ENCODE peak calls at places on chromosomes 2 and 18, in ten cellular contexts. B, R, K, J, Z, W, H, F, U and V are unnamed samples.

GRCh38 chr2:233439191-233439590 is 84.9 kb downstream of the DGKD start:
- DNase-seq in K (peak; percentile 37), J (no peak), H (no peak), B (peak; percentile 29), F (peak; percentile 19), R (no peak), W (no peak), Z (no peak), U (no peak), V (peak; percentile 69)

GRCh38 chr18:7830468-7830867 is 263.4 kb downstream of the PTPRM start:
- DNase-seq in W (no peak), H (peak; percentile 48), B (no peak), Z (no peak), K (no peak), F (no peak), R (no peak), J (no peak), U (no peak), V (no peak)

GRCh38 chr2:27954771-27955384 is 64.3 kb downstream of the BABAM2 start:
- DNase-seq in B (peak; percentile 37), J (peak; percentile 96), K (no peak), R (no peak), U (peak; percentile 81), Z (peak; percentile 62), F (no peak), H (no peak), W (no peak), V (peak; percentile 22)

GRCh38 chr2:188725981-188726380 is 248.2 kb upstream of the COL3A1 start:
- DNase-seq in H (peak; percentile 41), B (no peak), U (no peak), Z (no peak), R (no peak), J (no peak), K (no peak), W (no peak), F (no peak), V (no peak)

GRCh38 chr2:199455533-199456382 is 2.0 kb downstream of the SATB2 start:
- DNase-seq in R (no peak), H (peak; percentile 91), W (peak; percentile 46), K (peak; percentile 68), F (no peak), J (no peak), B (peak; percentile 78), U (no peak), Z (peak; percentile 28), V (no peak)

GRCh38 chr2:169010633-169011460 is 20.3 kb downstream of the ABCB11 start:
- DNase-seq in U (no peak), Z (no peak), B (no peak), W (no peak), H (no peak), J (no peak), F (no peak), K (no peak), R (no peak), V (no peak)

GRCh38 chr2:20578895-20579825 is 71.7 kb downstream of the HS1BP3 start:
- DNase-seq in K (peak; percentile 64), R (no peak), F (peak; percentile 55), H (peak; percentile 23), B (peak; percentile 59), U (peak; percentile 92), W (no peak), J (peak; percentile 81), Z (peak; percentile 93), V (peak; percentile 94)

GRCh38 chr2:237257471-237257951 is 156.5 kb downstream of the COL6A3 start:
- DNase-seq in F (no peak), R (no peak), U (no peak), H (no peak), J (no peak), W (no peak), B (no peak), Z (peak; percentile 62), K (no peak), V (no peak)

GRCh38 chr18:73752546-73752945 is 395.1 kb downstream of the FBXO15 start:
- DNase-seq in K (no peak), F (no peak), R (no peak), J (no peak), H (no peak), W (no peak), Z (no peak), U (no peak), B (no peak), V (no peak)

GRCh38 chr2:223797811-223798721 is 39.3 kb downstream of the AP1S3 start:
- DNase-seq in B (no peak), K (no peak), W (no peak), J (no peak), H (peak; percentile 24), F (no peak), U (no peak), R (no peak), Z (peak; percentile 56), V (peak; percentile 29)

GRCh38 chr18:3489462-3489861 is 39.5 kb downstream of the TGIF1 start:
- DNase-seq in U (no peak), B (no peak), K (no peak), F (no peak), H (no peak), Z (no peak), W (no peak), J (no peak), R (no peak), V (no peak)

GRCh38 chr18:44852818-44853217 is 172.1 kb downstream of the SETBP1 start:
- DNase-seq in B (peak; percentile 16), J (no peak), F (no peak), H (no peak), W (no peak), U (no peak), R (no peak), Z (no peak), K (no peak), V (no peak)

GRCh38 chr18:58335223-58335622 is 291.2 kb downstream of the NEDD4L start:
- DNase-seq in F (no peak), J (no peak), K (no peak), U (no peak), Z (no peak), B (no peak), W (no peak), R (no peak), H (peak; percentile 23), V (no peak)

GRCh38 chr2:42493885-42494433 is at the start of gene KCNG3:
- DNase-seq in J (no peak), H (peak; percentile 89), W (peak; percentile 52), U (no peak), B (peak; percentile 79), K (peak; percentile 87), F (no peak), Z (peak; percentile 50), R (peak; percentile 27), V (peak; percentile 29)

GRCh38 chr2:190714958-190715357 is 66.1 kb downstream of the NAB1 start:
- DNase-seq in W (no peak), F (no peak), K (no peak), J (no peak), Z (peak; percentile 9), B (no peak), H (no peak), R (no peak), U (no peak), V (no peak)

GRCh38 chr2:206984206-206984605 is 44.9 kb downstream of the CPO start:
- DNase-seq in K (no peak), Z (no peak), F (no peak), W (no peak), U (no peak), H (no peak), R (no peak), J (no peak), B (no peak), V (no peak)

GRCh38 chr2:160574472-160575140 is 81.0 kb upstream of the RBMS1 start:
- DNase-seq in J (peak; percentile 64), U (no peak), F (no peak), Z (peak; percentile 80), B (no peak), H (no peak), K (no peak), R (no peak), W (no peak), V (peak; percentile 30)

GRCh38 chr2:128305555-128306080 is 13.1 kb downstream of the HS6ST1 start:
- DNase-seq in B (peak; percentile 39), F (no peak), R (no peak), U (no peak), J (no peak), H (no peak), W (no peak), K (peak; percentile 60), Z (no peak), V (peak; percentile 55)

GRCh38 chr2:6181525-6182270 is 489.5 kb downstream of the SOX11 start:
- DNase-seq in W (no peak), R (no peak), F (no peak), K (no peak), U (no peak), J (no peak), H (no peak), B (no peak), Z (no peak), V (peak; percentile 41)

GRCh38 chr18:21513741-21514140 is 86.8 kb downstream of the ESCO1 start:
- DNase-seq in H (no peak), F (no peak), J (no peak), Z (no peak), B (no peak), K (no peak), W (no peak), R (no peak), U (no peak), V (no peak)